ENCODE peak calls at places on chromosomes 11 and 22, in seven cellular contexts. U is naive thymus-derived CD8-positive, alpha-beta T cell; J is T1000; B is GM04504; R is T-helper 2 cell; C is CD8-positive, alpha-beta T cell; W is AG09309. H is an unnamed sample.

GRCh38 chr11:129286813-129287212 is 88.8 kb upstream of the BARX2 start:
- DNase-seq in J (no peak), C (no peak), U (no peak), W (no peak), R (no peak), B (no peak), H (no peak)

GRCh38 chr22:32745251-32745995 is 56.1 kb upstream of the TIMP3 start:
- DNase-seq in B (no peak), W (peak), R (no peak), J (no peak), C (no peak), U (no peak), H (no peak)

GRCh38 chr22:24414984-24415945 is 12.1 kb upstream of the ADORA2A start:
- DNase-seq in J (no peak), U (no peak), W (no peak), R (no peak), C (no peak), B (no peak), H (no peak)

GRCh38 chr11:43933608-43934358 is 8.7 kb upstream of the C11orf96 start:
- DNase-seq in R (no peak), U (no peak), W (no peak), J (no peak), C (no peak), B (no peak), H (peak)

GRCh38 chr11:75508051-75508561 is 17.6 kb downstream of the GDPD5 start:
- DNase-seq in U (peak), W (no peak), R (peak), C (peak), J (no peak), B (no peak), H (no peak)

GRCh38 chr22:35482974-35483373 is 57.7 kb upstream of the RASD2 start:
- DNase-seq in C (no peak), U (no peak), R (no peak), J (no peak), W (no peak), B (no peak), H (no peak)

GRCh38 chr22:32760396-32760795 is 41.1 kb upstream of the TIMP3 start:
- DNase-seq in B (no peak), R (no peak), J (no peak), W (no peak), C (no peak), U (no peak), H (no peak)

GRCh38 chr11:86874314-86875056 is 74.1 kb downstream of the PRSS23 start:
- DNase-seq in W (no peak), R (no peak), J (no peak), U (no peak), C (no peak), B (no peak), H (no peak)

GRCh38 chr11:102494216-102494615 is 36.3 kb downstream of the MMP7 start:
- DNase-seq in U (no peak), C (no peak), B (no peak), W (peak), R (no peak), J (no peak), H (no peak)

GRCh38 chr22:36546092-36546804 is 17.3 kb upstream of the EIF3D start:
- DNase-seq in B (no peak), J (no peak), U (no peak), W (no peak), R (peak), C (no peak), H (peak)

GRCh38 chr11:80320226-80320625 is 879.4 kb upstream of the TENM4 start:
- DNase-seq in J (no peak), W (no peak), U (no peak), B (no peak), C (no peak), R (no peak), H (no peak)

GRCh38 chr11:3205261-3206127 is 13.1 kb downstream of the MRGPRG start:
- DNase-seq in B (no peak), R (no peak), J (no peak), C (no peak), U (no peak), W (no peak), H (no peak)

GRCh38 chr22:22749167-22749758 is 104.8 kb downstream of the GGTLC2 start:
- DNase-seq in U (no peak), R (no peak), C (no peak), B (no peak), J (no peak), W (no peak), H (no peak)

GRCh38 chr11:2526808-2527381 is 82.1 kb downstream of the KCNQ1 start:
- DNase-seq in J (no peak), R (no peak), W (no peak), U (no peak), C (no peak), B (no peak), H (no peak)

GRCh38 chr11:134576286-134576685 is 164.2 kb upstream of the B3GAT1 start:
- DNase-seq in J (no peak), B (no peak), R (no peak), W (no peak), C (no peak), U (no peak), H (no peak)

GRCh38 chr11:535519-536454 is at the start of gene HRAS:
- DNase-seq in B (peak), W (peak), J (peak), C (peak), R (peak), U (peak), H (peak)

GRCh38 chr22:24432059-24432853 is 4.9 kb downstream of the ADORA2A start:
- DNase-seq in J (no peak), W (no peak), C (no peak), B (no peak), R (no peak), U (no peak), H (no peak)

H was measured in NCI-H1694 treated with DMSO at 0.1 percent for 48 hours.